ENCODE peak calls at places on chromosomes 7 and 10, in five cellular contexts. X, C, T, H and B are unnamed samples.

GRCh38 chr7:108600399-108600798 is 30.7 kb downstream of the DNAJB9 start:
- DNase-seq in X (no peak), C (no peak), T (no peak), H (no peak), B (no peak)

GRCh38 chr10:79111427-79111826 is 42.7 kb downstream of the ZMIZ1 start:
- DNase-seq in X (no peak), C (no peak), T (peak; percentile 85), H (no peak), B (peak; percentile 67)

GRCh38 chr7:69599879-69600764 is 1.8 kb downstream of the AUTS2 start:
- DNase-seq in X (peak; percentile 21), C (no peak), T (peak; percentile 10), H (no peak), B (no peak)

GRCh38 chr10:35453855-35454532 is 117.7 kb downstream of the CCNY start:
- DNase-seq in X (no peak), C (no peak), T (no peak), H (no peak), B (peak; percentile 78)

GRCh38 chr10:46308113-46308415 is 21.3 kb downstream of the ANTXRL start:
- DNase-seq in X (no peak), C (no peak), T (no peak), H (peak; percentile 1), B (no peak)

GRCh38 chr10:79305515-79305914 is 41.8 kb upstream of the PPIF start:
- DNase-seq in X (peak; percentile 5), C (no peak), T (no peak), H (no peak), B (no peak)

GRCh38 chr10:79229081-79229541 is 118.2 kb upstream of the PPIF start:
- DNase-seq in X (no peak), C (no peak), T (no peak), H (no peak), B (peak; percentile 78)

GRCh38 chr7:43195256-43195655 is 82.8 kb downstream of the HECW1 start:
- DNase-seq in X (no peak), C (no peak), T (peak; percentile 16), H (no peak), B (no peak)

GRCh38 chr10:85224366-85224960 is 896.1 kb downstream of the CCSER2 start:
- DNase-seq in X (no peak), C (no peak), T (no peak), H (no peak), B (no peak)

GRCh38 chr7:5643280-5643679 is 138.2 kb downstream of the RNF216 start:
- DNase-seq in X (peak; percentile 40), C (peak; percentile 47), T (peak; percentile 13), H (peak; percentile 47), B (peak; percentile 42)

GRCh38 chr7:4667776-4668509 is 14.2 kb upstream of the FOXK1 start:
- DNase-seq in X (no peak), C (no peak), T (no peak), H (no peak), B (no peak)

GRCh38 chr7:137772221-137772620 is 74.6 kb downstream of the DGKI start:
- DNase-seq in X (no peak), C (no peak), T (no peak), H (no peak), B (no peak)

GRCh38 chr7:137771273-137771672 is 75.5 kb downstream of the DGKI start:
- DNase-seq in X (no peak), C (no peak), T (no peak), H (no peak), B (no peak)

GRCh38 chr7:137772748-137773147 is 74.0 kb downstream of the DGKI start:
- DNase-seq in X (no peak), C (no peak), T (no peak), H (no peak), B (peak; percentile 81)

GRCh38 chr7:137774793-137775201 is 72.0 kb downstream of the DGKI start:
- DNase-seq in X (no peak), C (no peak), T (no peak), H (no peak), B (peak; percentile 63)

DNA sequence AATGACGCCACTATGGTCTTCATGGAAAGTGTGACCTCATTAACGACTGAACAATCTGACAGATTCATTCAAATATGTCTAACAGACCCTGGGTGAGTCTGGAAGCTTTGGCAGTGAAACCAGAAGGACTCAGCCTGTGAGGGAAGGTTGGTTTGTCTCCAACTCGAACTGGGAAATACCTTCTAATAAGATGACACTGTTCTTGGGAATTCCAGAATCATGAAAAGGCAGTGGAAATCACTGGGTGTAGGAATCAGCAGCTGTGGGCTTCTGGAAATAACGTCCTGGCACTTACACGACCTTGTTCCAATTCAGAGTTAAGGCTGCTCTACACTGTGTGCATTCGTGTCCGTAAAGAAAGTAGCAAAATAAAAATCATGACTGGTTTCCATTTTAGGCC is 75.1 kb downstream of the DGKI start:
- DNase-seq in X (no peak), C (no peak), T (no peak), H (no peak), B (no peak)
- H3K4me3 ChIP-seq in X (no peak overlapping the region), C (no peak overlapping the region), T (no peak overlapping the region), H (no peak overlapping the region), B (no peak overlapping the region)

DNA sequence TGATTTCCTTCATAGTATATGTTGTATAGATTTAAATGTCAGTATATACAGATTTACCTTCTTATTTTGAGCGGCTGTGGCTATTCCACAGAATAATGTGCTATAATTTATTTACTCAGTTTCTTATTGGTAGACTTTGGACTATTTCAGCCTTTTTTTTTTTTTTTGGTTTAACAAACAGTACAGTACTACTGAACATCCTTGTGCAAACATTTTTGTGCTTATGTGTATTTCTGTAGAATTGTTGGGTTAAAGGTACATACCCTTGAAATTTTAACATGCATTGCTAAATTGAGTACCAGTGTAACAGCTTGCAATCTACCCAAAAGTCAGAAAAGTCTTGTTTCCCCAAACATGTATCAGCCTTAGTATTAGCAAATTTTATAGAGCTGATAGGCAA is 68.8 kb downstream of the HHEX start:
- DNase-seq in X (no peak), C (no peak), T (no peak), H (no peak), B (no peak)
- H3K4me3 ChIP-seq in X (no peak overlapping the region), C (no peak overlapping the region), T (no peak overlapping the region), H (no peak overlapping the region), B (no peak overlapping the region)

DNA sequence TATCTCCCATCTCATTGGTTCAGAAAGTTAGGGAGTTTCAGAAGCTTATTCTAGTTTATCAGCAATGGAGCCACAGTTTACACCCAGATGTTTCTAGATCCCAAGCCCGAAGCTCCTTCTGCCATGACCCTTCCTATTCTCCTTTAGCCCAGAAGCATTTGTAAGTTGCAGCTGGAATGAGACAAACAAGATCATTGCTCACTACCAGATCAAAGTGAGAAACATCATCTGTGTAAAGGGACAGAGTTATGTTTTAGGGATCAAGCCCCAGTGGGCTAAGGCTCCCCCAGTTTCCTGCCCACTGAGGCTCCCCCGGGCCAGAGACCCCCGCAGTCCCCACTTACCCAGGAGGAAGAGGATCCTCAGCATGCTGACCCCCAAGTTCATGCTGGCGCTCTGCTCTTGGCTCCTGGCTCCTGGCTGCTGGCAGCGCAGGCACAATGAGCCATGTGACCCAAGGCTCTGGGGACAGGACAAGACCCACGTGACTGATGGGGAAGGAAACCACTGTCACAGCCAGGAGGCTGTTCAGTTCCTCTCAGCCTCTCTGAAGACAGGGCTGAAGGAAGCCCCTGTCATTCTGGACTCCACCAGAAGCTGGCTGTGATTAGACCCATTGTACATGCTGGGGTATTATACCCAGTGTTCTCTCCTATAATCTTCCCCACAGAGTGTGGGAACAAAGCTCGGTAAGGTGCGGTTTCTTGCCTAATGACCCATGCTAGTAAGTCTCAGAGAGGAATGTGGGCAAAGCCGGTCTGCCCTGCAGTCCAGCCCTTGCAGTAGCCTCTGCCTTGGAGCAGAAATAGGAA is at the start of gene TMEM273:
- DNase-seq in X (peak; percentile 81), C (peak; percentile 83), T (no peak), H (peak; percentile 68), B (no peak)
- H3K4me3 ChIP-seq in X (peak within 1 kb of the TSS; percentile 27), C (peak within 1 kb of the TSS; percentile 62), T (no peak within 1 kb of the TSS), H (no peak within 1 kb of the TSS), B (no peak within 1 kb of the TSS)

GRCh38 chr7:25496394-25497103 is 268.3 kb upstream of the NPVF start:
- DNase-seq in X (no peak), C (no peak), T (no peak), H (no peak), B (no peak)
- H3K4me3 ChIP-seq in X (no peak overlapping the region), C (no peak overlapping the region), T (no peak overlapping the region), H (no peak overlapping the region), B (no peak overlapping the region)

GRCh38 chr10:59175538-59176240 is 754 bp upstream of the PHYHIPL start:
- DNase-seq in X (no peak), C (no peak), T (peak; percentile 8), H (no peak), B (peak; percentile 8)
- H3K4me3 ChIP-seq in X (peak overlapping the region; percentile 20), C (peak overlapping the region; percentile 56), T (peak overlapping the region; percentile 50), H (no peak overlapping the region), B (peak overlapping the region; percentile 29)

GRCh38 chr7:30251708-30252329 is 32.6 kb upstream of the ZNRF2 start:
- DNase-seq in X (no peak), C (no peak), T (no peak), H (no peak), B (no peak)

GRCh38 chr7:30246392-30246791 is 38.0 kb upstream of the ZNRF2 start:
- DNase-seq in X (no peak), C (no peak), T (no peak), H (no peak), B (no peak)

GRCh38 chr7:30247546-30248386 is 36.6 kb upstream of the ZNRF2 start:
- DNase-seq in X (no peak), C (no peak), T (no peak), H (no peak), B (no peak)

GRCh38 chr7:30249986-30250774 is 34.2 kb upstream of the ZNRF2 start:
- DNase-seq in X (no peak), C (no peak), T (no peak), H (no peak), B (no peak)

DNA sequence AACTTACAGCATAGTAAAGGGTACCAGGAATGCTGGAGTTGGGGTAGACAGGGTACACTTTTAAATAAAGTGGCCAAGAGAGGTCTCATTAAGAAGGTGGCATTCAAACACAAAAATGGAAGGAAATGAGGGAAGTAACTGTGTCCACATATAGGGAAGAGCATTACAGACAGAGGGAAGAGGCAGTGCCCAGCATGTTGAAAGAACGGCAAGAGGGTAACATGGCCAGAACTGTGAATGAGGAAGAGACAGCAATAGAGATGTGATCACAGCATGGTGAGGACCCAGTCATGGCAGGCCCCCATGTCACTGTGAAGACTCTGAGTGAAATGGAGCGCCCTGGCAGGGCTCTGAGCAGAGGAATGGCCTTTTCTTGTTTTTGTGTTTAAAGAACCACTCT is 35.1 kb upstream of the ZNRF2 start:
- DNase-seq in X (no peak), C (no peak), T (no peak), H (no peak), B (no peak)
- H3K4me3 ChIP-seq in X (no peak overlapping the region), C (no peak overlapping the region), T (no peak overlapping the region), H (no peak overlapping the region), B (no peak overlapping the region)

DNA sequence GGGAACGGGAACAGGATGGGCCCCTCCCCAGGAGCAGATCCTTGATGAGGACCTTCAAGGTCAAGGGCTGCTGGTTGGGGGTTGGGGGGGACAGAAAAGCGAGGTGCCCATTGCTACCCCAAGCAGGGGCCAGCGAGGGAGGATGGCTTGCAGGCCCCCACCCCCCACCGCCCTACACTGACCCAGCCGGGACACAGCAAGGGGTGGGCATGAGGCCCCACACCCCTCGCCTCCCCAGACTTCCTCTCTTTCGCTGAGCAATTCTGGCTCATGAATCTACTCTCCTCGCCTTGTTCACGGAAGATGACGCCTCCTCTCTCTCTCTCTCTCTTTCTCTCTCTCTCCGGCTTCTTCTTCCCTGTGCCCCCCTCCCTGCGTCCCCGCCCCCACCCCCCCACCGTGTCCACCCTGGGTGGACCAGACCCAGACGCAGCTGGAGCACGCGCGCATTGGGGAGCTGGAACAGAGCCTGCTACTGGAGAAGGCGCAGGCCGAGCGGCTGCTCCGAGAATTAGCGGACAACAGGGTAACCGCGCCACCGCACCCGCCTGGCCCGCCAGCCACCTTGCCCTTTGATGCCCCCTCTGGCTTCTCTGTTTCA is 81.1 kb upstream of the GTF2IRD1 start:
- DNase-seq in X (peak; percentile 62), C (peak; percentile 40), T (no peak), H (peak; percentile 33), B (no peak)
- H3K4me3 ChIP-seq in X (no peak overlapping the region), C (peak overlapping the region; percentile 39), T (no peak overlapping the region), H (no peak overlapping the region), B (no peak overlapping the region)